ENCODE peak calls at places on chromosomes 16 and 17, in nine cellular contexts. U is vagina, A is omental fat pad, R is stomach, C is mucosa of descending colon, F is neural crest cell, M is kidney, K is MM.1S, B is fibroblast of pulmonary artery. Y is an unnamed sample.

GRCh38 chr16:75068632-75069031 is 47.9 kb downstream of the LDHD start:
- DNase-seq in F (no peak), U (no peak), B (no peak), A (no peak), M (no peak), R (no peak), K (no peak), C (no peak), Y (no peak)

GRCh38 chr16:82016268-82016667 is 5.0 kb upstream of the SDR42E1 start:
- DNase-seq in K (peak; percentile 11), R (no peak), A (no peak), C (no peak), F (no peak), U (no peak), M (no peak), B (peak; percentile 39), Y (no peak)

GRCh38 chr16:50848755-50849514 is 107.0 kb downstream of the CYLD start:
- DNase-seq in F (no peak), K (no peak), B (no peak), C (no peak), A (no peak), M (no peak), U (peak; percentile 52), R (no peak), Y (no peak)

GRCh38 chr16:50209548-50210265 is 56.6 kb downstream of the TENT4B start:
- DNase-seq in F (no peak), B (no peak), R (no peak), K (peak; percentile 85), C (peak; percentile 41), M (no peak), U (no peak), A (no peak), Y (no peak)

GRCh38 chr16:88945473-88945872 is 31.5 kb downstream of the CBFA2T3 start:
- DNase-seq in M (no peak), K (no peak), U (no peak), A (no peak), B (no peak), F (no peak), C (no peak), R (no peak), Y (no peak)

GRCh38 chr17:32671891-32672290 is 185.1 kb downstream of the CDK5R1 start:
- DNase-seq in F (no peak), R (peak; percentile 60), M (no peak), A (peak; percentile 28), B (peak; percentile 4), C (no peak), K (no peak), U (no peak), Y (no peak)

GRCh38 chr16:66621973-66622372 is 17.5 kb downstream of the CMTM3 start:
- DNase-seq in U (no peak), C (no peak), R (no peak), A (no peak), B (no peak), M (peak; percentile 39), F (no peak), K (no peak), Y (no peak)

GRCh38 chr17:59800530-59800942 is 92.2 kb downstream of the TUBD1 start:
- DNase-seq in F (no peak), K (no peak), B (no peak), C (no peak), R (no peak), M (no peak), U (no peak), A (no peak), Y (no peak)

GRCh38 chr17:31052187-31052889 is 42.4 kb upstream of the NF1 start:
- DNase-seq in B (peak; percentile 93), F (no peak), C (no peak), R (no peak), M (no peak), K (no peak), A (no peak), U (no peak), Y (no peak)

GRCh38 chr17:82384730-82385429 is 13.3 kb downstream of the UTS2R start:
- DNase-seq in R (peak; percentile 85), C (peak; percentile 54), U (no peak), A (no peak), M (peak; percentile 90), B (no peak), K (peak; percentile 27), F (no peak), Y (no peak)

GRCh38 chr16:12719972-12720371 is 83.7 kb downstream of the CPPED1 start:
- DNase-seq in F (no peak), A (no peak), M (no peak), B (no peak), U (no peak), K (no peak), C (no peak), R (no peak), Y (no peak)

GRCh38 chr17:45792995-45793755 is 9.1 kb downstream of the CRHR1 start:
- DNase-seq in C (no peak), U (no peak), F (no peak), R (no peak), M (no peak), K (no peak), B (peak; percentile 35), A (no peak), Y (no peak)

GRCh38 chr16:14669776-14670175 is 24.3 kb downstream of the PLA2G10 start:
- DNase-seq in K (no peak), A (no peak), R (peak; percentile 91), C (peak; percentile 90), F (no peak), B (no peak), M (peak; percentile 59), U (no peak), Y (no peak)

GRCh38 chr17:49993423-49994037 is 1.5 kb downstream of the DLX3 start:
- DNase-seq in M (no peak), F (no peak), C (peak; percentile 49), U (no peak), R (peak; percentile 43), A (no peak), B (peak; percentile 7), K (no peak), Y (peak; percentile 42)

GRCh38 chr16:58043571-58044155 is 18.1 kb downstream of the MMP15 start:
- DNase-seq in K (no peak), R (no peak), F (no peak), A (no peak), C (no peak), B (no peak), M (no peak), U (no peak), Y (no peak)

DNA sequence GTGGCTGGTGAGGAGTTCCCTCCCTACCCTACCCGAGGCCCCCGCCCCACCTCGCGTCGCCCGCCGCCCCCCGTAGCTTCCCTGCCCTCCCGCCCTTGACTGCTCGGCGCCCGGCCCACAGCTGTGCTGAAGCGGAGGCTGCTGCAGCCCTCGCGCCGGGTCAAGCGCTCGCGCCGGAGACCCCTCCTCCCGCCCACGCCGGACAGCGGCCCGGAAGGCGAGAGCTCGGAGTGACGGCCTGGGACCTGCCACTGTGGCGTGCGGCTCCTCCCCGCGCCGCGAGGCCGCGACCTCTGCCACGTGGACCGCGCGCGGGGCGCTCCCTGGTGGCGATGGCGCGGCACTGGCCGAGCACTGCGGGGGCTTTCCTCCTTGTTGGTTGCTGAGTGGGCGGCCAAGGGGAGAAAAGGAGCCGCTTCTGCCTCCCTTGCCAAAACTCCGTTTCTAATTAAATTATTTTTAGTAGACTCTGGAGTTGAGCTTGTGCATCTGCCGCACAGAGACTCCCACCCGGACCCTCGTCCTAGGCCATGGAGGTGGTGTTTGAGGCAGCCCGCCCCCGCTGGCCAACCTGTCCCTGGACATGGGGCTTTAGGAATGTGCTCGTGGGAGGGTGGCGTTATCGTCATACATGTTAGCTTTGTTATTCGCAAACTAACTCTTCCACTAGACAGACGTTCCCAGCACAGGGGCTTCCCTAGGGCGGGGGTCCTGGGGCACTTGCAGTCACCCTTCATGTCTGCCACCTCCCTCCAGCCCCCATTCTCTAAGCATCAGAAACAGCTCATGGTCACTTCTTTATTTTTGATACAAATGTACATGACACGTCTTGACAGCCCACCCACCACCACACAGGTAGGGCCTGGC is 4.4 kb downstream of the TP53I13 start:
- DNase-seq in R (peak; percentile 52), F (peak; percentile 78), U (no peak), K (peak; percentile 64), M (peak; percentile 90), B (peak; percentile 59), C (peak; percentile 70), A (no peak), Y (peak; percentile 85)
- TF ChIP-seq CTCF in R (no peak), F (peak; percentile 72), U (peak; percentile 52), K (peak; percentile 71), M (peak; percentile 55), B (peak; percentile 45), C (peak; percentile 37), A (no peak), Y (peak; percentile 91)

GRCh38 chr17:44084131-44084538 is 13.6 kb downstream of the G6PC3 start:
- DNase-seq in U (no peak), C (no peak), F (no peak), R (no peak), A (no peak), M (no peak), K (peak; percentile 29), B (no peak), Y (peak; percentile 61)
- TF ChIP-seq CTCF in U (no peak), C (no peak), F (peak; percentile 46), R (no peak), A (no peak), M (no peak), K (peak; percentile 38), B (peak; percentile 26), Y (no peak)

DNA sequence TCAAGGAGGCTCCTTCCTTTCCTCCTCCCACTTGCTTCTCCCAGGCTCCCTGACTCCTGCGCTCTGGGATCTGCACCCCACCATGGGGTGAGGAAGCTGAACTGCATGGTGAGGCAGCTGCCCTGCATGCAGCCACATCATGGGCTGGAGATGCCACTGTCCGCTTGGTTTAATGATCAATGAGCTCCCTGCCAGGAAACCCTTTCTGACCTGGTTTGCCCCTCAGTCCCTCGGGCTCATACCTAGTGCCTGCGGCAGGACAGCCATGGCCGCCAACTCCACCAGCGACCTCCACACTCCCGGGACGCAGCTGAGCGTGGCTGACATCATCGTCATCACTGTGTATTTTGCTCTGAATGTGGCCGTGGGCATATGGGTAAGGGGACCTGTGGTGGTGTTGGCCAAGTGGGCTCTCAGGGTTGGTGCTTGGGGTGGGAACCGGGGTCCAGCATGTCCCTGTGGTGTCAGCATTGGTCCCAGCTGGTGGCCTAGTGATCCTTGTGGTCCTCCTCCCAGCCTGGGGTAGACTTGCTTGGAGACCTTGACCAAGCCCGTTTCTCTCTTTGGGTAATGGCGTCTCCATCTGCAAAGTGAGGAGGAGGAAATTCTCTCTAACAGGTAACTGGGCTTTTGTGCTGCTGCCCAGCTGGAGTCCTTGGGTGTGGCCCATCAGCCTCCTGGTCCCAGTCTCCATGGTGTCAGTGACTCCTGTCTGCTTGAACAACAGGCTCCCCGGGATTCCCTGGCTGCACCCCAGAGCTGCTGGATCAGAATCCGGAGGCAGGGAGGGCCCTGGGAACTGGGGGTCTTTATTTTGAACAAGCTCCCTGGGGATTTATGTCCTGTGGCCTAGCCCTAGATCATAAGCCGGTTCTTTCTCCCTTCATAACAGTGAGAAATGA is at the start of gene SLC5A10:
- DNase-seq in B (no peak), F (no peak), M (peak; percentile 67), R (no peak), A (no peak), U (no peak), C (no peak), K (no peak), Y (peak; percentile 17)
- TF ChIP-seq CTCF in B (peak; percentile 14), F (no peak), M (peak; percentile 33), R (no peak), A (no peak), U (no peak), C (no peak), K (no peak), Y (no peak)

DNA sequence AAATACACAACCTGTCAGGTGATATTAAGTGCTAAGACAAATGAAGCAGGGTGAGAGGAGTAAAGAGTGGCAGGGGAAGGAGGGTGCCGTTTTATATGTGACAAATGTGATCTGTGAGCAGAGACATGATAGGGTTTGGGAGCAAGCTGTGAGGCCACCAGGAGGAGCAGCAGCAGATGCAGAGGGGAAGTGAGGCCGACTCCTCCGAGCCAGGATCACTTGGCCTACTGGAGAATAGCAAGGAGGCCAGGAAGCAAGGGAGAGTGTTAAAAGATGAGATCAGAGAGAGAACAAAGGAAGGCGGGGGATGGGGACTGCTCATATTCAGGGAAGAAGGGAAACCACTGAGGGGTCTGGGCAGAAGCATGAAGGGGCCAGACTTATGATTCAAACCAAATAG is 129.4 kb downstream of the TANGO6 start:
- DNase-seq in F (peak; percentile 7), C (peak; percentile 47), U (no peak), A (no peak), K (no peak), R (no peak), M (no peak), B (peak; percentile 83), Y (no peak)
- TF ChIP-seq CTCF in F (peak; percentile 27), C (no peak), U (no peak), A (no peak), K (no peak), R (no peak), M (no peak), B (peak; percentile 74), Y (no peak)